ENCODE peak calls at places on chromosomes 2 and 18, in four cellular contexts. S is CD8-positive, alpha-beta memory T cell; X is fibroblast of the conjunctiva; W is nephron progenitor cell. M is an unnamed sample.

GRCh38 chr2:60925994-60926750 is 44.8 kb downstream of the REL start:
- DNase-seq in S (no peak), X (no peak), W (no peak), M (no peak)

GRCh38 chr2:101610750-101611315 is 86.7 kb upstream of the MAP4K4 start:
- DNase-seq in S (no peak), X (no peak), W (no peak), M (no peak)

GRCh38 chr2:151040036-151040435 is 221.6 kb downstream of the RBM43 start:
- DNase-seq in S (no peak), X (no peak), W (no peak), M (peak; percentile 83)

GRCh38 chr2:227186751-227187150 is 22.3 kb downstream of the COL4A3 start:
- DNase-seq in S (no peak), X (no peak), W (no peak), M (no peak)

GRCh38 chr2:238790126-238790820 is 57.6 kb upstream of the TWIST2 start:
- DNase-seq in S (no peak), X (peak; percentile 26), W (peak; percentile 21), M (no peak)

GRCh38 chr2:119136093-119136492 is 22.5 kb downstream of the C1QL2 start:
- DNase-seq in S (no peak), X (no peak), W (no peak), M (no peak)

GRCh38 chr2:8215159-8215863 is 466.5 kb upstream of the ID2 start:
- DNase-seq in S (no peak), X (no peak), W (no peak), M (no peak)

GRCh38 chr18:78138993-78139496 is 840.6 kb upstream of the SALL3 start:
- DNase-seq in S (no peak), X (no peak), W (no peak), M (no peak)

GRCh38 chr2:96225016-96225533 is 16.4 kb upstream of the STARD7 start:
- DNase-seq in S (no peak), X (no peak), W (no peak), M (no peak)

GRCh38 chr2:220528180-220528579 is 900.8 kb downstream of the SLC4A3 start:
- DNase-seq in S (no peak), X (no peak), W (no peak), M (no peak)

GRCh38 chr2:15687720-15688119 is 96.1 kb downstream of the DDX1 start:
- DNase-seq in S (no peak), X (no peak), W (no peak), M (no peak)

GRCh38 chr2:38466849-38467767 is 90.0 kb upstream of the ATL2 start:
- DNase-seq in S (no peak), X (peak; percentile 28), W (no peak), M (no peak)

GRCh38 chr18:864872-865273 is 39.8 kb upstream of the ADCYAP1 start:
- DNase-seq in S (peak; percentile 39), X (peak; percentile 64), W (peak; percentile 77), M (peak; percentile 24)

GRCh38 chr2:38093503-38093902 is 17.6 kb upstream of the CYP1B1 start:
- DNase-seq in S (no peak), X (peak; percentile 49), W (no peak), M (no peak)

GRCh38 chr2:163771596-163771995 is 35.8 kb upstream of the FIGN start:
- DNase-seq in S (no peak), X (no peak), W (no peak), M (no peak)

GRCh38 chr2:1068832-1069231 is 118.2 kb downstream of the SNTG2 start:
- DNase-seq in S (no peak), X (no peak), W (no peak), M (no peak)

GRCh38 chr2:16722677-16723076 is 57.0 kb upstream of the CYRIA start:
- DNase-seq in S (no peak), X (no peak), W (no peak), M (no peak)

GRCh38 chr2:95260028-95261023 is 13.9 kb upstream of the PROM2 start:
- DNase-seq in S (no peak), X (peak; percentile 26), W (no peak), M (peak; percentile 82)

GRCh38 chr2:173922760-173923159 is 42.4 kb downstream of the SP3 start:
- DNase-seq in S (no peak), X (no peak), W (no peak), M (no peak)

GRCh38 chr2:10765914-10766313 is 44.5 kb downstream of the ATP6V1C2 start:
- DNase-seq in S (no peak), X (no peak), W (no peak), M (no peak)

GRCh38 chr18:35458677-35459441 is 38.9 kb downstream of the INO80C start:
- DNase-seq in S (no peak), X (peak; percentile 16), W (no peak), M (no peak)

GRCh38 chr2:189581354-189582139 is 961 bp upstream of the SLC40A1 start:
- DNase-seq in S (no peak), X (no peak), W (peak; percentile 28), M (no peak)

GRCh38 chr18:79365701-79366100 is 30.0 kb upstream of the NFATC1 start:
- DNase-seq in S (no peak), X (no peak), W (no peak), M (no peak)

GRCh38 chr2:190378883-190379237 is 29.3 kb upstream of the MFSD6 start:
- DNase-seq in S (no peak), X (no peak), W (no peak), M (no peak)

GRCh38 chr2:58428553-58429284 is 187.6 kb upstream of the FANCL start:
- DNase-seq in S (no peak), X (no peak), W (peak; percentile 75), M (no peak)

GRCh38 chr2:165804719-165805118 is 10.7 kb upstream of the GALNT3 start:
- DNase-seq in S (no peak), X (no peak), W (no peak), M (no peak)

GRCh38 chr2:214628091-214628490 is 181.4 kb downstream of the BARD1 start:
- DNase-seq in S (no peak), X (no peak), W (no peak), M (no peak)

GRCh38 chr2:145760781-145761649 is 1241.1 kb upstream of the ZEB2 start:
- DNase-seq in S (no peak), X (peak; percentile 43), W (no peak), M (no peak)

GRCh38 chr2:128395640-128396499 is 77.2 kb upstream of the HS6ST1 start:
- DNase-seq in S (no peak), X (no peak), W (no peak), M (peak; percentile 34)

GRCh38 chr2:171271380-171271779 is 110.7 kb upstream of the TLK1 start:
- DNase-seq in S (no peak), X (no peak), W (no peak), M (no peak)

GRCh38 chr2:216287251-216287650 is 85.0 kb downstream of the MARCHF4 start:
- DNase-seq in S (no peak), X (no peak), W (no peak), M (no peak)

GRCh38 chr2:1701556-1702185 is 42.6 kb downstream of the PXDN start:
- DNase-seq in S (no peak), X (peak; percentile 16), W (peak; percentile 30), M (no peak)

GRCh38 chr18:12013186-12013916 is 32.0 kb downstream of the IMPA2 start:
- DNase-seq in S (no peak), X (no peak), W (peak; percentile 53), M (no peak)

GRCh38 chr18:24930974-24931373 is 421.0 kb downstream of the ZNF521 start:
- DNase-seq in S (no peak), X (no peak), W (no peak), M (no peak)